ENCODE peak calls at places on chromosome 20, in seven cellular contexts. X, T, K, G, Z, C and O are unnamed samples.

GRCh38 chr20:24764027-24764797 is 184.9 kb upstream of the CST7 start:
- DNase-seq in T (no peak), X (no peak), K (no peak), C (peak), G (no peak), Z (no peak), O (no peak)

GRCh38 chr20:8875586-8875985 is 193.3 kb upstream of the PLCB4 start:
- DNase-seq in C (no peak), Z (no peak), T (no peak), K (no peak), X (no peak), G (no peak), O (no peak)

GRCh38 chr20:13464702-13465101 is 174.0 kb downstream of the TASP1 start:
- DNase-seq in C (no peak), G (peak), T (no peak), K (peak), Z (no peak), X (no peak), O (peak)

GRCh38 chr20:61754976-61755778 is 310.5 kb downstream of the TAF4 start:
- DNase-seq in K (peak), Z (no peak), X (no peak), G (no peak), T (no peak), C (no peak), O (no peak)

GRCh38 chr20:23246682-23247664 is 103.6 kb upstream of the NXT1 start:
- DNase-seq in T (no peak), Z (no peak), K (no peak), G (no peak), C (no peak), X (no peak), O (no peak)

GRCh38 chr20:51591871-51592270 is 49.4 kb upstream of the NFATC2 start:
- DNase-seq in C (no peak), T (no peak), G (no peak), Z (no peak), K (no peak), X (no peak), O (no peak)

GRCh38 chr20:19047040-19047950 is 165.1 kb upstream of the SLC24A3 start:
- DNase-seq in X (no peak), C (no peak), G (no peak), Z (no peak), K (no peak), T (no peak), O (peak)

GRCh38 chr20:35226775-35227681 is 538 bp downstream of the MMP24 start:
- DNase-seq in C (peak), T (peak), G (peak), X (peak), Z (no peak), K (peak), O (peak)

GRCh38 chr20:9294081-9294480 is 220.3 kb upstream of the LAMP5 start:
- DNase-seq in Z (no peak), G (peak), X (no peak), C (no peak), K (peak), T (no peak), O (no peak)

GRCh38 chr20:50039706-50040431 is 57.1 kb downstream of the SNAI1 start:
- DNase-seq in K (no peak), G (no peak), C (no peak), X (no peak), Z (no peak), T (peak), O (peak)

GRCh38 chr20:49887251-49887827 is 28.0 kb downstream of the SPATA2 start:
- DNase-seq in K (no peak), Z (no peak), T (no peak), G (peak), C (no peak), X (no peak), O (no peak)

GRCh38 chr20:61434361-61434781 is 182.3 kb downstream of the CDH4 start:
- DNase-seq in X (peak), G (peak), T (peak), K (peak), C (no peak), Z (no peak), O (no peak)

GRCh38 chr20:21693322-21693721 is 12.1 kb upstream of the PAX1 start:
- DNase-seq in Z (no peak), G (no peak), C (peak), T (peak), K (no peak), X (no peak), O (peak)

GRCh38 chr20:62918137-62918536 is 8.2 kb downstream of the DIDO1 start:
- DNase-seq in G (no peak), T (no peak), X (no peak), Z (no peak), C (no peak), K (no peak), O (no peak)

GRCh38 chr20:15339264-15339663 is 1001.9 kb upstream of the FLRT3 start:
- DNase-seq in C (no peak), X (no peak), T (no peak), K (no peak), Z (no peak), G (no peak), O (no peak)

GRCh38 chr20:10671850-10672578 is 1.8 kb downstream of the JAG1 start:
- DNase-seq in K (peak), G (peak), X (no peak), C (peak), Z (no peak), T (peak), O (peak)

GRCh38 chr20:60035486-60035885 is 77.3 kb downstream of the CDH26 start:
- DNase-seq in C (no peak), G (no peak), Z (no peak), K (no peak), T (no peak), X (no peak), O (no peak)

GRCh38 chr20:60034231-60035110 is 76.2 kb downstream of the CDH26 start:
- DNase-seq in K (no peak), Z (no peak), T (no peak), G (no peak), X (peak), C (no peak), O (no peak)

GRCh38 chr20:60026010-60026409 is 67.8 kb downstream of the CDH26 start:
- DNase-seq in T (no peak), X (no peak), C (no peak), G (no peak), Z (no peak), K (no peak), O (no peak)

GRCh38 chr20:60030471-60030870 is 72.2 kb downstream of the CDH26 start:
- DNase-seq in Z (no peak), G (no peak), X (no peak), T (no peak), K (no peak), C (no peak), O (no peak)

GRCh38 chr20:60031107-60031506 is 72.9 kb downstream of the CDH26 start:
- DNase-seq in G (no peak), C (no peak), K (no peak), Z (no peak), T (no peak), X (no peak), O (no peak)
- H2BK120ac ChIP-seq in G (no peak), C (no peak), K (no peak), Z (no peak), T (no peak), X (no peak), O (no peak)

GRCh38 chr20:5470943-5471342 is 154.2 kb upstream of the PROKR2 start:
- DNase-seq in Z (no peak), K (no peak), G (no peak), X (no peak), C (no peak), T (no peak), O (no peak)

GRCh38 chr20:5474646-5475550 is 158.1 kb upstream of the PROKR2 start:
- DNase-seq in K (no peak), G (no peak), X (no peak), C (no peak), Z (no peak), T (no peak), O (no peak)

GRCh38 chr20:5465281-5465680 is 148.5 kb upstream of the PROKR2 start:
- DNase-seq in X (no peak), G (no peak), Z (no peak), T (no peak), C (no peak), K (no peak), O (no peak)

GRCh38 chr20:5471368-5471767 is 154.6 kb upstream of the PROKR2 start:
- DNase-seq in K (no peak), X (no peak), C (no peak), G (no peak), T (no peak), Z (no peak), O (no peak)

DNA sequence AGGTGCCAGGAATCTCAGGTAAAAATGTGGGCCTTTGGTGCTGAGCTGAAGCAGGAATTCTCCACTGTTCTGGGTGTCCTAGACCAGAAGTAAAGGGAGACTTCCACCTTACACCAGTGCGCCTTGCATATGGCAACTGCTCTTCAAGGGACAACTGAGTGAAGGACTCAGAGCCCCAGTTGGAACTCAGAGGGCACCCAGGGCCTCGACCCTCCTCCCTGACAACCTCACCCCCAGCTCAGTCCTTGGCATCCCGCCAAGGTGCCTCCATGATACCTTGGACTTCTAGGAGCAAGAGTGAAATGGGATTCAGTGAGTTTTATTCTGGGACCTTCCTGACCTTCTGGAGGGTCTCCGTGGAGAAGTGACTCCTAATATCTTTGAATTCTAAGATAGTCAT is 153.7 kb upstream of the PROKR2 start:
- DNase-seq in Z (no peak), T (no peak), X (no peak), C (no peak), K (no peak), G (no peak), O (no peak)
- H2BK120ac ChIP-seq in Z (no peak), T (no peak), X (no peak), C (no peak), K (no peak), G (no peak), O (no peak)

GRCh38 chr20:37907677-37908397 is 4.9 kb downstream of the VSTM2L start:
- DNase-seq in Z (no peak), T (peak), G (peak), C (peak), X (no peak), K (no peak), O (peak)
- H2BK120ac ChIP-seq in Z (peak), T (no peak), G (no peak), C (no peak), X (peak), K (no peak), O (no peak)

GRCh38 chr20:31843881-31844280 is 1.5 kb downstream of the FOXS1 start:
- DNase-seq in X (no peak), T (no peak), K (no peak), C (no peak), Z (no peak), G (no peak), O (no peak)
- H2BK120ac ChIP-seq in X (no peak), T (no peak), K (no peak), C (no peak), Z (no peak), G (no peak), O (no peak)

GRCh38 chr20:48058611-48059559 is 273.6 kb upstream of the SULF2 start:
- DNase-seq in G (no peak), X (no peak), K (no peak), Z (no peak), C (no peak), T (no peak), O (no peak)
- H2BK120ac ChIP-seq in G (no peak), X (no peak), K (no peak), Z (no peak), C (no peak), T (no peak), O (no peak)

GRCh38 chr20:45347936-45348809 is at the start of gene SDC4:
- DNase-seq in T (peak), C (peak), K (peak), Z (no peak), G (peak), X (no peak), O (peak)
- H2BK120ac ChIP-seq in T (no peak), C (no peak), K (peak), Z (peak), G (peak), X (peak), O (peak)